ENCODE peak calls at places on chromosomes 16 and 17, in ten cellular contexts. X, Z, K, B, T, V, H, Y, I and S are unnamed samples.
A peak's percentile ranks its signal among the peaks of the same experiment; 100 is the strongest.

GRCh38 chr16:57863434-57864160 is 61.3 kb upstream of the KIFC3 start:
- DNase-seq in X (peak; percentile 88), Z (peak; percentile 45), K (peak; percentile 67), B (peak; percentile 58), T (peak; percentile 52), V (peak; percentile 53), H (peak; percentile 79), Y (peak; percentile 68), I (peak; percentile 74), S (peak; percentile 45)

GRCh38 chr16:27458987-27459688 is 57.2 kb downstream of the IL21R start:
- DNase-seq in X (no peak), Z (no peak), K (no peak), B (no peak), T (no peak), V (no peak), H (no peak), Y (no peak), I (no peak), S (no peak)

GRCh38 chr16:78407191-78407590 is 307.7 kb downstream of the WWOX start:
- DNase-seq in X (no peak), Z (no peak), K (no peak), B (no peak), T (no peak), V (no peak), H (peak; percentile 21), Y (no peak), I (no peak), S (no peak)

GRCh38 chr16:14168146-14168545 is 97.0 kb downstream of the MRTFB start:
- DNase-seq in X (no peak), Z (no peak), K (no peak), B (no peak), T (no peak), V (no peak), H (no peak), Y (no peak), I (no peak), S (no peak)

GRCh38 chr17:40551091-40551873 is 14.0 kb downstream of the CCR7 start:
- DNase-seq in X (no peak), Z (no peak), K (no peak), B (peak; percentile 63), T (peak; percentile 94), V (peak; percentile 91), H (peak; percentile 100), Y (peak; percentile 89), I (peak; percentile 57), S (peak; percentile 99)

GRCh38 chr17:42163696-42164407 is 9.1 kb upstream of the RAB5C start:
- DNase-seq in X (no peak), Z (no peak), K (no peak), B (no peak), T (no peak), V (no peak), H (no peak), Y (no peak), I (no peak), S (no peak)

GRCh38 chr16:84582958-84583516 is 34.8 kb downstream of the COTL1 start:
- DNase-seq in X (no peak), Z (no peak), K (peak; percentile 49), B (no peak), T (no peak), V (no peak), H (peak; percentile 81), Y (no peak), I (peak; percentile 70), S (peak; percentile 45)

GRCh38 chr17:7445011-7445927 is at the start of gene CHRNB1:
- DNase-seq in X (peak; percentile 96), Z (no peak), K (peak; percentile 80), B (peak; percentile 88), T (peak; percentile 54), V (no peak), H (peak; percentile 27), Y (peak; percentile 57), I (peak; percentile 88), S (no peak)

GRCh38 chr16:83113317-83113716 is 486.5 kb downstream of the CDH13 start:
- DNase-seq in X (peak; percentile 66), Z (no peak), K (no peak), B (no peak), T (no peak), V (no peak), H (peak; percentile 31), Y (no peak), I (no peak), S (no peak)

GRCh38 chr17:17387017-17387416 is 83.8 kb downstream of the NT5M start:
- DNase-seq in X (no peak), Z (peak; percentile 72), K (peak; percentile 54), B (peak; percentile 72), T (no peak), V (no peak), H (no peak), Y (no peak), I (peak; percentile 65), S (no peak)

GRCh38 chr16:14172200-14172805 is 101.2 kb downstream of the MRTFB start:
- DNase-seq in X (no peak), Z (peak; percentile 54), K (no peak), B (no peak), T (no peak), V (no peak), H (peak; percentile 84), Y (no peak), I (no peak), S (peak; percentile 71)

GRCh38 chr17:156094-156621 is 18.8 kb downstream of the SCGB1C2 start:
- DNase-seq in X (no peak), Z (no peak), K (no peak), B (no peak), T (no peak), V (no peak), H (no peak), Y (no peak), I (no peak), S (no peak)

GRCh38 chr16:22670551-22670970 is 143.4 kb upstream of the HS3ST2 start:
- DNase-seq in X (peak; percentile 95), Z (no peak), K (no peak), B (no peak), T (no peak), V (no peak), H (no peak), Y (no peak), I (no peak), S (no peak)

DNA sequence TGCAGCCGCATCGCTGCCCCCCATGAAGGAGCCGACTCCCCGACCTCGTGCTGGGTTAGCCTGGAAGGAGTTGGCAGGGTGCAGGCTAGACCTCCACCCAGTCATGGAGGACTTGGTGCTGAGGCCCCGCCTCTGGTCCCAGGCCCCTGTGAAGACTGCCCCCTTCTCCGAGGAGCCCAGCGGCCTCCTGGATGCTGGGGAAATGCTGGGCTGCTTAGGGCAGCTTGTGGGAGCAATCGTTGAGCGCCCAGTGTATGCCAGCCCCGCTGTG is 1.8 kb downstream of the SSTR5 start:
- DNase-seq in X (no peak), Z (no peak), K (no peak), B (no peak), T (no peak), V (no peak), H (no peak), Y (no peak), I (no peak), S (no peak)
- TF ChIP-seq CTCF in X (no peak), Z (no peak), K (no peak), B (no peak), T (no peak), V (no peak), H (no peak), Y (no peak), I (no peak), S (no peak)

DNA sequence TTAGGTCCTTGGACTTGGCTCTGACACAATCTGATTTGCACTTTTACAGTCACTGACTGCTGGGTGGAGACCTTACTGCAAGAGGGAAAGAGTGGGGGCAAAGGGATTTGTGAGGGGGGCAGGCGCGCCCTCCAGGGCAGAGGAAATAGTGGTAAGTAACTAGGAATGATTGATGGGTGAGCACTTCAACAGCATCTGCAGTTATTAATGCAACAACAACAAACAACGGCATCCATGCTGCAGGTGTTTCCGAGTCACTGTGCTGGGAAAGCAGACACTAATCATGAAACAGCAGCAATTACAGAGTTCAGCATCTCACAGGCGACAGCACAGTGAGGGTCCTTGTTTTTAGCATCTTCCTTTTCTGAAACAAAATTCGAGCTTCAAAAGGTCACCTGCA is 191.9 kb downstream of the SLC39A11 start:
- DNase-seq in X (no peak), Z (no peak), K (no peak), B (no peak), T (no peak), V (no peak), H (peak; percentile 11), Y (no peak), I (no peak), S (no peak)
- H3K27ac ChIP-seq in X (no peak overlapping the region), Z (no peak overlapping the region), K (no peak overlapping the region), B (no peak overlapping the region), T (no peak overlapping the region), V (no peak overlapping the region), H (no peak overlapping the region), Y (no peak overlapping the region), I (no peak overlapping the region), S (no peak overlapping the region)

DNA sequence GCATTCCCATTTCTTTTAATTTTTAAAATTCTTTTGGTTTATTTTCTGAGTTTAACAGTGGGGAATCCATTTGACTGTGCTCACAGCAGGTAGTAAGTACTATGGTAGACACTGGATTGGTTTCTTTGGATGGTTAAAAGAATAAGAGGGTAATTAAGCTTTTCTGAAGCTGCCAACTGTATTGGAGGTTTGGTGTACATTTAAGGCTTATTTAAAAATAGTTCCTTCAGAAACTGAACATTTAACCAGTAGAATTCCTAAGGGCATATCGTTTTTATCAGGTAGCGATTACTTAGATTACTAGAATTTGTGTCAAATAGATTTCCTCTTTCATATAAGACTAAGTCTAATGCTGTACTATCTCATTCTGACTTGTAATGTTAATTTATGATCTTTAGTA is 162.4 kb downstream of the PPM1E start:
- DNase-seq in X (peak; percentile 30), Z (no peak), K (no peak), B (no peak), T (no peak), V (no peak), H (no peak), Y (no peak), I (no peak), S (no peak)
- H3K4me3 ChIP-seq in X (no peak overlapping the region), Z (no peak overlapping the region), K (no peak overlapping the region), B (no peak overlapping the region), T (no peak overlapping the region), V (no peak overlapping the region), H (no peak overlapping the region), Y (no peak overlapping the region), I (no peak overlapping the region), S (no peak overlapping the region)

GRCh38 chr17:2041561-2042354 is at the start of gene OVCA2:
- DNase-seq in X (peak; percentile 98), Z (peak; percentile 92), K (peak; percentile 95), B (peak; percentile 97), T (peak; percentile 97), V (peak; percentile 98), H (peak; percentile 92), Y (peak; percentile 88), I (peak; percentile 97), S (peak; percentile 84)

GRCh38 chr17:2044263-2044894 is 2.6 kb downstream of the OVCA2 start:
- DNase-seq in X (no peak), Z (no peak), K (no peak), B (no peak), T (no peak), V (no peak), H (no peak), Y (no peak), I (no peak), S (no peak)

GRCh38 chr17:2043785-2044184 is 2.0 kb downstream of the OVCA2 start:
- DNase-seq in X (no peak), Z (peak; percentile 80), K (no peak), B (no peak), T (no peak), V (no peak), H (peak; percentile 80), Y (no peak), I (no peak), S (no peak)

GRCh38 chr17:2040942-2041560 is 771 bp upstream of the OVCA2 start:
- DNase-seq in X (no peak), Z (no peak), K (no peak), B (no peak), T (no peak), V (no peak), H (no peak), Y (no peak), I (no peak), S (no peak)

GRCh38 chr17:2042355-2042929 is 620 bp downstream of the OVCA2 start:
- DNase-seq in X (peak; percentile 46), Z (no peak), K (no peak), B (no peak), T (peak; percentile 24), V (no peak), H (no peak), Y (no peak), I (no peak), S (no peak)
- TF ChIP-seq CTCF in X (no peak), Z (peak; percentile 25), K (no peak), B (no peak), T (no peak), V (no peak), H (peak; percentile 15), Y (no peak), I (no peak), S (peak; percentile 43)